ENCODE peak calls at places on chromosomes 1 and 21, in nine cellular contexts. X is cardiac muscle cell; H is activated T-helper 1 cell treated with anti-CD3 and anti-CD28 coated beads, Interleukin-12 subunit alpha, Interleukin-12 subunit beta, Interleukin-2, Interleukin-4 antibody, amounts not matched to agents 30 ng/mL and 10 ng/mL and 1 ng/mL, durations not matched to agents 14 hours and 24 hours and 36 hours; R is GM13976; T is progenitor cell of endocrine pancreas; A is stomach; G is GM19239; W is hypothalamus; U is skeletal muscle cell. C is an unnamed sample.

GRCh38 chr1:178417858-178418257 is 78.9 kb downstream of the CLEC20A start:
- DNase-seq in X (peak; percentile 47), H (no peak), R (no peak), T (no peak), A (no peak), G (no peak), W (no peak), U (peak; percentile 43), C (peak; percentile 8)

GRCh38 chr1:15703562-15703961 is 19.4 kb downstream of the PLEKHM2 start:
- DNase-seq in X (peak; percentile 93), H (no peak), R (no peak), T (no peak), A (peak; percentile 60), G (no peak), W (no peak), U (peak; percentile 78), C (peak; percentile 32)

GRCh38 chr1:168766568-168766967 is 37.6 kb upstream of the DPT start:
- DNase-seq in X (no peak), H (no peak), R (no peak), T (no peak), A (no peak), G (no peak), W (no peak), U (no peak), C (no peak)

GRCh38 chr1:167489581-167490340 is 28.6 kb downstream of the CD247 start:
- DNase-seq in X (no peak), H (no peak), R (no peak), T (no peak), A (no peak), G (no peak), W (no peak), U (no peak), C (no peak)

GRCh38 chr1:15195420-15196052 is 42.0 kb downstream of the TMEM51 start:
- DNase-seq in X (no peak), H (no peak), R (no peak), T (no peak), A (no peak), G (no peak), W (no peak), U (no peak), C (no peak)

GRCh38 chr1:33501309-33501708 is 28.9 kb downstream of the ZSCAN20 start:
- DNase-seq in X (no peak), H (no peak), R (no peak), T (no peak), A (no peak), G (no peak), W (no peak), U (no peak), C (no peak)

GRCh38 chr1:208857471-208857870 is 613.3 kb upstream of the PLXNA2 start:
- DNase-seq in X (no peak), H (no peak), R (no peak), T (no peak), A (no peak), G (no peak), W (no peak), U (no peak), C (no peak)

GRCh38 chr1:219537182-219537581 is 75.7 kb downstream of the ZC3H11B start:
- DNase-seq in X (no peak), H (no peak), R (no peak), T (no peak), A (no peak), G (no peak), W (no peak), U (no peak), C (no peak)

GRCh38 chr1:51326839-51327238 is 3.5 kb downstream of the TTC39A start:
- DNase-seq in X (no peak), H (no peak), R (no peak), T (no peak), A (no peak), G (no peak), W (no peak), U (no peak), C (no peak)

GRCh38 chr1:228511539-228512445 is 24.6 kb downstream of the RNF187 start:
- DNase-seq in X (no peak), H (no peak), R (no peak), T (no peak), A (no peak), G (no peak), W (no peak), U (no peak), C (no peak)

GRCh38 chr21:42779431-42779861 is 99.9 kb downstream of the WDR4 start:
- DNase-seq in X (no peak), H (no peak), R (no peak), T (no peak), A (no peak), G (no peak), W (no peak), U (no peak), C (no peak)

GRCh38 chr21:46452719-46453118 is 6.0 kb upstream of the DIP2A start:
- DNase-seq in X (no peak), H (no peak), R (no peak), T (no peak), A (no peak), G (no peak), W (no peak), U (no peak), C (no peak)

GRCh38 chr1:111320066-111320879 is 29.6 kb downstream of the CHIA start:
- DNase-seq in X (no peak), H (no peak), R (no peak), T (no peak), A (no peak), G (no peak), W (no peak), U (no peak), C (no peak)

GRCh38 chr1:17958704-17959103 is 148.9 kb upstream of the IGSF21 start:
- DNase-seq in X (no peak), H (no peak), R (no peak), T (no peak), A (no peak), G (no peak), W (no peak), U (no peak), C (no peak)

GRCh38 chr1:3283849-3284248 is 170.6 kb upstream of the ARHGEF16 start:
- DNase-seq in X (peak; percentile 20), H (no peak), R (peak; percentile 55), T (peak; percentile 44), A (peak; percentile 63), G (no peak), W (no peak), U (no peak), C (no peak)

GRCh38 chr1:37040773-37041172 is 6.5 kb upstream of the GRIK3 start:
- DNase-seq in X (no peak), H (no peak), R (no peak), T (no peak), A (no peak), G (no peak), W (no peak), U (no peak), C (no peak)

GRCh38 chr1:162878000-162878596 is 17.1 kb upstream of the CCDC190 start:
- DNase-seq in X (peak; percentile 90), H (no peak), R (peak; percentile 17), T (peak; percentile 38), A (peak; percentile 74), G (peak; percentile 4), W (no peak), U (no peak), C (peak; percentile 63)